ENCODE peak calls at places on chromosomes 13 and 19, in six cellular contexts. F is HS-5, X is vagina, L is NCI-H1105 treated with DMSO at 0.1 percent for 48 hours, G is GOT3, E is skeletal muscle cell. V is an unnamed sample.

GRCh38 chr19:34136127-34136526 is 36.2 kb upstream of the LSM14A start:
- DNase-seq in L (no peak), G (no peak), E (no peak), X (no peak), F (no peak), V (no peak)

GRCh38 chr19:1007399-1007745 is 7.2 kb downstream of the GRIN3B start:
- DNase-seq in F (no peak), X (no peak), E (no peak), G (no peak), L (no peak), V (no peak)

GRCh38 chr19:2148482-2149135 is 2.8 kb downstream of the AP3D1 start:
- DNase-seq in G (no peak), X (no peak), F (no peak), L (no peak), E (no peak), V (no peak)

GRCh38 chr19:4814625-4815425 is 16.7 kb downstream of the TICAM1 start:
- DNase-seq in X (no peak), G (no peak), L (no peak), E (no peak), F (peak; percentile 68), V (no peak)

GRCh38 chr19:13788991-13789390 is 6.3 kb upstream of the ZSWIM4 start:
- DNase-seq in E (peak; percentile 60), X (no peak), F (no peak), L (no peak), G (no peak), V (no peak)

GRCh38 chr19:21604351-21604926 is 99.0 kb downstream of the ZNF429 start:
- DNase-seq in G (no peak), F (no peak), X (no peak), L (peak; percentile 38), E (no peak), V (peak; percentile 8)

GRCh38 chr13:41465215-41465907 is 8.0 kb downstream of the RGCC start:
- DNase-seq in F (peak; percentile 32), E (peak; percentile 57), X (no peak), G (no peak), L (no peak), V (peak; percentile 71)

GRCh38 chr19:290539-291521 is at the start of gene PLPP2:
- DNase-seq in G (no peak), F (no peak), E (no peak), X (no peak), L (no peak), V (no peak)